ENCODE peak calls at places on chromosomes 12 and 14, in ten cellular contexts. G is A549, N is GM12878, R is WTC11, B is HepG2, E is H1, M is HCT116, J is K562, S is SK-N-SH, T is endothelial cell of umbilical vein. X is an unnamed sample.

GRCh38 chr12:93756295-93756694 is 79.1 kb downstream of the CRADD start:
- DNase-seq in N (no peak), T (no peak), G (no peak), J (no peak), M (no peak), B (no peak), R (no peak), E (no peak), S (no peak), X (no peak)

GRCh38 chr12:66241061-66242043 is 52.3 kb downstream of the IRAK3 start:
- DNase-seq in N (no peak), B (no peak), G (peak; percentile 27), S (no peak), J (no peak), E (no peak), R (no peak), T (no peak), M (no peak), X (peak; percentile 94)

GRCh38 chr12:57196439-57196838 is 20.2 kb upstream of the NXPH4 start:
- DNase-seq in G (no peak), J (no peak), T (no peak), E (no peak), B (no peak), M (no peak), R (no peak), N (no peak), S (no peak), X (no peak)

GRCh38 chr14:74065746-74066575 is 18.3 kb downstream of the ALDH6A1 start:
- DNase-seq in J (no peak), B (no peak), T (peak; percentile 39), G (no peak), N (no peak), E (no peak), R (no peak), M (no peak), S (no peak), X (no peak)

GRCh38 chr14:30621354-30621953 is 665 bp upstream of the SCFD1 start:
- DNase-seq in N (no peak), M (no peak), S (peak; percentile 17), R (no peak), T (no peak), E (peak; percentile 54), G (peak; percentile 48), J (peak; percentile 6), B (peak; percentile 36), X (peak; percentile 48)

GRCh38 chr12:114697741-114698565 is 14.0 kb upstream of the TBX3 start:
- DNase-seq in S (no peak), N (no peak), J (no peak), R (no peak), M (no peak), B (no peak), T (no peak), G (no peak), E (peak; percentile 72), X (no peak)

GRCh38 chr14:102870246-102870645 is 52.2 kb upstream of the AMN start:
- DNase-seq in S (no peak), T (no peak), R (no peak), B (no peak), G (no peak), M (no peak), E (no peak), N (no peak), J (no peak), X (no peak)

GRCh38 chr12:774051-774614 is 21.8 kb downstream of the WNK1 start:
- DNase-seq in B (no peak), J (no peak), E (no peak), N (no peak), R (no peak), S (no peak), T (no peak), G (no peak), M (no peak), X (no peak)

GRCh38 chr14:54715244-54715643 is 148.3 kb downstream of the SAMD4A start:
- DNase-seq in N (no peak), R (no peak), E (no peak), B (no peak), T (no peak), S (no peak), G (no peak), M (peak; percentile 4), J (no peak), X (no peak)

GRCh38 chr12:108800591-108800990 is 56.8 kb downstream of the SSH1 start:
- DNase-seq in S (no peak), E (no peak), B (no peak), M (no peak), N (no peak), G (no peak), R (no peak), J (no peak), T (no peak), X (no peak)

GRCh38 chr14:96246535-96246839 is 9.5 kb upstream of the BDKRB1 start:
- DNase-seq in S (no peak), T (no peak), B (no peak), E (no peak), R (no peak), N (no peak), J (no peak), M (no peak), G (peak; percentile 91), X (peak; percentile 68)

GRCh38 chr12:25377475-25378179 is 126.9 kb upstream of the KRAS start:
- DNase-seq in J (no peak), T (no peak), R (no peak), N (no peak), M (no peak), E (no peak), G (peak; percentile 32), S (no peak), B (no peak), X (peak; percentile 92)

GRCh38 chr12:117430246-117430645 is 68.8 kb upstream of the NOS1 start:
- DNase-seq in M (no peak), B (no peak), G (no peak), T (no peak), S (no peak), R (no peak), E (no peak), N (no peak), J (no peak), X (no peak)

GRCh38 chr14:39145266-39145966 is 24.7 kb downstream of the TRAPPC6B start:
- DNase-seq in S (no peak), M (no peak), E (peak; percentile 32), R (no peak), B (peak; percentile 93), G (no peak), J (peak; percentile 81), N (no peak), T (no peak), X (no peak)

GRCh38 chr14:61802010-61802621 is 39.9 kb downstream of the SNAPC1 start:
- DNase-seq in G (no peak), T (no peak), N (peak; percentile 12), R (no peak), E (no peak), S (no peak), J (no peak), M (no peak), B (no peak), X (no peak)

GRCh38 chr14:24088095-24088494 is 6.0 kb upstream of the PCK2 start:
- DNase-seq in T (no peak), R (no peak), S (no peak), B (no peak), N (no peak), J (no peak), G (no peak), E (no peak), M (no peak), X (no peak)

GRCh38 chr12:25811656-25812126 is 146.8 kb upstream of the RASSF8 start:
- DNase-seq in N (peak; percentile 52), S (no peak), T (peak; percentile 73), M (peak; percentile 64), R (no peak), B (no peak), J (no peak), G (peak; percentile 45), E (no peak), X (peak; percentile 55)

GRCh38 chr12:96571101-96571862 is 81.9 kb downstream of the CFAP54 start:
- DNase-seq in J (no peak), S (no peak), N (peak; percentile 93), T (no peak), M (no peak), R (no peak), G (no peak), E (no peak), B (no peak), X (no peak)

GRCh38 chr14:72315720-72316119 is 383.5 kb downstream of the RGS6 start:
- DNase-seq in J (no peak), T (no peak), G (no peak), M (no peak), S (no peak), R (no peak), B (no peak), N (no peak), E (no peak), X (peak; percentile 33)
- TF ChIP-seq MAX in J (no peak), T (no peak), G (no peak), M (no peak), S (no peak), R (no peak), B (no peak), N (no peak), E (no peak), X (no peak)

DNA sequence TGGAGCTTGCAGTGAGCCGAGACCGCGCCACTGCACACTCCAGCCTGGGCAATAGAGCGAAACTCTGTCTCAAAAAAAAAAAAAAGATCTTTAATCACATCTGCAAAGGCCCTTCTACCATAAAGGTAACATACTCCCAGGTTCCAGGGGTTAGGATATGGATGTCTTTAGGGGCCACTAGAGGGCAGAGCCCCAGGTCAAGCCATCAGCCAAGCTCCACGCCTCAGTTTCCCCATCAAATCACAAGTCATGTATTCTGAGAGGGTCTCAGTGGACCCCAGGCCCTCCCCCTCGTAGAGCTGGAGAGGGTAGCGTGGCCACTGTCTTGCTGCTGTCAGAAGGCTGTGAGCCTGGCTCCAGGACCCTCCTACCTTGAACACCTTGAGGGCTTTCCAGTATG is 18.8 kb downstream of the SLC8B1 start:
- DNase-seq in T (no peak), R (no peak), B (no peak), J (no peak), M (no peak), N (no peak), G (no peak), S (no peak), E (no peak), X (no peak)
- TF ChIP-seq CTCF in T (no peak), R (no peak), B (no peak), J (peak; percentile 35), M (peak; percentile 18), N (no peak), G (peak; percentile 21), S (peak; percentile 34), E (peak; percentile 21), X (peak; percentile 39)

GRCh38 chr12:95004610-95005009 is 1.1 kb upstream of the NDUFA12 start:
- DNase-seq in J (no peak), T (no peak), B (no peak), N (no peak), S (no peak), E (no peak), M (no peak), R (no peak), G (no peak), X (peak; percentile 68)
- TF ChIP-seq MAX in J (no peak), T (no peak), B (no peak), N (no peak), S (no peak), E (no peak), M (no peak), R (no peak), G (no peak), X (no peak)

GRCh38 chr12:41661141-41661540 is 473.0 kb downstream of the PDZRN4 start:
- DNase-seq in E (no peak), M (no peak), R (no peak), N (no peak), T (no peak), J (no peak), S (no peak), G (no peak), B (no peak), X (no peak)

GRCh38 chr12:41663487-41664258 is 475.6 kb downstream of the PDZRN4 start:
- DNase-seq in S (peak; percentile 49), N (no peak), J (no peak), G (peak; percentile 39), B (peak; percentile 28), M (peak; percentile 16), R (no peak), E (no peak), T (peak; percentile 50), X (peak; percentile 6)
- TF ChIP-seq CTCF in S (peak; percentile 65), N (peak; percentile 5), J (no peak), G (peak; percentile 17), B (peak; percentile 56), M (peak; percentile 54), R (peak; percentile 49), E (no peak), T (peak; percentile 35), X (peak; percentile 10)